ENCODE peak calls at places on chromosomes 7 and 10, in five cellular contexts. M is Daoy, W is NCI-H1694, P is iPS-NIHi11, S is astrocyte of the spinal cord. Y is an unnamed sample.

GRCh38 chr7:111833461-111833860 is 271.2 kb upstream of the IMMP2L start:
- DNase-seq in M (no peak), W (no peak), P (no peak), S (peak), Y (peak)

GRCh38 chr7:159030490-159031134 is 114.1 kb downstream of the VIPR2 start:
- DNase-seq in M (peak), W (no peak), P (peak), S (no peak), Y (peak)

GRCh38 chr10:78203915-78204818 is 170.5 kb downstream of the RPS24 start:
- DNase-seq in M (peak), W (no peak), P (no peak), S (peak), Y (peak)

GRCh38 chr10:17454181-17454800 is at the start of gene ST8SIA6:
- DNase-seq in M (peak), W (no peak), P (peak), S (peak), Y (no peak)

GRCh38 chr10:2968401-2968800 is 98.9 kb upstream of the PFKP start:
- DNase-seq in M (peak), W (no peak), P (no peak), S (peak), Y (peak)

GRCh38 chr7:34207810-34208209 is 302.5 kb downstream of the BMPER start:
- DNase-seq in M (no peak), W (no peak), P (no peak), S (no peak), Y (no peak)

GRCh38 chr7:85765698-85766298 is 578.9 kb upstream of the SEMA3D start:
- DNase-seq in M (no peak), W (no peak), P (no peak), S (no peak), Y (no peak)

GRCh38 chr7:137221467-137221866 is 122.1 kb downstream of the PTN start:
- DNase-seq in M (no peak), W (no peak), P (no peak), S (no peak), Y (no peak)

GRCh38 chr10:98620503-98620902 is 173.8 kb upstream of the HPS1 start:
- DNase-seq in M (no peak), W (no peak), P (no peak), S (no peak), Y (no peak)

GRCh38 chr10:80896076-80896475 is 358.4 kb downstream of the SH2D4B start:
- DNase-seq in M (no peak), W (no peak), P (no peak), S (no peak), Y (no peak)

GRCh38 chr10:110408203-110408871 is 89.4 kb upstream of the DUSP5 start:
- DNase-seq in M (peak), W (no peak), P (peak), S (no peak), Y (peak)

GRCh38 chr7:140358024-140358770 is 40.1 kb downstream of the SLC37A3 start:
- DNase-seq in M (no peak), W (no peak), P (no peak), S (no peak), Y (no peak)

GRCh38 chr10:25934673-25935139 is 677 bp downstream of the MYO3A start:
- DNase-seq in M (peak), W (no peak), P (peak), S (no peak), Y (no peak)

GRCh38 chr10:78963074-78964034 is 105.4 kb upstream of the ZMIZ1 start:
- DNase-seq in M (no peak), W (no peak), P (no peak), S (no peak), Y (no peak)

GRCh38 chr10:120689766-120690539 is 161.2 kb upstream of the WDR11 start:
- DNase-seq in M (no peak), W (no peak), P (no peak), S (no peak), Y (peak)

GRCh38 chr10:66295602-66296001 is 630.2 kb upstream of the LRRTM3 start:
- DNase-seq in M (no peak), W (no peak), P (no peak), S (no peak), Y (no peak)

GRCh38 chr10:31739146-31739545 is 189.5 kb downstream of the ARHGAP12 start:
- DNase-seq in M (no peak), W (no peak), P (no peak), S (no peak), Y (no peak)

GRCh38 chr10:16809074-16809718 is 8.0 kb downstream of the RSU1 start:
- DNase-seq in M (peak), W (no peak), P (peak), S (peak), Y (peak)

GRCh38 chr7:137879357-137880158 is 32.8 kb upstream of the DGKI start:
- DNase-seq in M (peak), W (no peak), P (peak), S (peak), Y (no peak)

GRCh38 chr7:82317257-82317721 is 126.3 kb downstream of the CACNA2D1 start:
- DNase-seq in M (no peak), W (no peak), P (no peak), S (no peak), Y (no peak)

GRCh38 chr7:132065193-132065972 is 509.0 kb upstream of the PODXL start:
- DNase-seq in M (peak), W (no peak), P (peak), S (peak), Y (peak)